ENCODE peak calls at places on chromosomes 16 and 17, in eight cellular contexts. W is SK-N-SH, J is heart left ventricle, C is ascending aorta, I is A549, V is adrenal gland, Z is Peyer's patch, X is Caco-2. M is an unnamed sample.

GRCh38 chr17:67059372-67059771 is 15.0 kb downstream of the CACNG1 start:
- DNase-seq in W (no peak), J (no peak), C (peak; percentile 34), I (no peak), V (peak; percentile 3), Z (no peak), X (no peak), M (no peak)

GRCh38 chr17:65078441-65079160 is 22.1 kb upstream of the GNA13 start:
- DNase-seq in W (no peak), J (no peak), C (no peak), I (no peak), V (no peak), Z (no peak), X (no peak), M (no peak)

GRCh38 chr17:49901460-49902331 is 53.8 kb upstream of the TAC4 start:
- DNase-seq in W (peak; percentile 79), J (no peak), C (no peak), I (no peak), V (no peak), Z (no peak), X (peak; percentile 92), M (no peak)

GRCh38 chr17:64262422-64263260 is at the start of gene TEX2:
- DNase-seq in W (peak; percentile 86), J (peak; percentile 75), C (peak; percentile 79), I (no peak), V (peak; percentile 68), Z (peak; percentile 78), X (peak; percentile 66), M (peak; percentile 62)

GRCh38 chr16:17773698-17774101 is 302.9 kb upstream of the XYLT1 start:
- DNase-seq in W (peak; percentile 62), J (no peak), C (no peak), I (no peak), V (peak; percentile 11), Z (no peak), X (no peak), M (no peak)

GRCh38 chr16:5296163-5296562 is 198.6 kb upstream of the EEF2KMT start:
- DNase-seq in W (no peak), J (no peak), C (no peak), I (no peak), V (no peak), Z (no peak), X (no peak), M (no peak)

GRCh38 chr17:29341726-29342125 is 47.8 kb upstream of the NUFIP2 start:
- DNase-seq in W (no peak), J (no peak), C (no peak), I (no peak), V (no peak), Z (no peak), X (no peak), M (no peak)

GRCh38 chr16:963913-964695 is 6.7 kb downstream of the LMF1 start:
- DNase-seq in W (no peak), J (no peak), C (no peak), I (no peak), V (no peak), Z (no peak), X (no peak), M (no peak)

GRCh38 chr17:71910002-71910401 is 210.8 kb upstream of the SOX9 start:
- DNase-seq in W (no peak), J (no peak), C (no peak), I (no peak), V (no peak), Z (no peak), X (no peak), M (no peak)

GRCh38 chr16:67206838-67207115 is 7.8 kb downstream of the ELMO3 start:
- DNase-seq in W (no peak), J (no peak), C (no peak), I (no peak), V (no peak), Z (no peak), X (no peak), M (no peak)

GRCh38 chr17:55155867-55156560 is 108.7 kb upstream of the HLF start:
- DNase-seq in W (no peak), J (no peak), C (no peak), I (no peak), V (no peak), Z (no peak), X (no peak), M (no peak)

GRCh38 chr17:63842173-63842539 is 329 bp downstream of the SMARCD2 start:
- DNase-seq in W (no peak), J (peak; percentile 53), C (peak; percentile 77), I (no peak), V (peak; percentile 36), Z (no peak), X (no peak), M (peak; percentile 77)

GRCh38 chr16:23676924-23677480 is 1.7 kb upstream of the PLK1 start:
- DNase-seq in W (no peak), J (no peak), C (no peak), I (no peak), V (no peak), Z (peak; percentile 49), X (no peak), M (no peak)

GRCh38 chr17:63698886-63699637 is 863 bp downstream of the LIMD2 start:
- DNase-seq in W (no peak), J (peak; percentile 68), C (peak; percentile 79), I (no peak), V (peak; percentile 46), Z (peak; percentile 95), X (no peak), M (peak; percentile 76)

DNA sequence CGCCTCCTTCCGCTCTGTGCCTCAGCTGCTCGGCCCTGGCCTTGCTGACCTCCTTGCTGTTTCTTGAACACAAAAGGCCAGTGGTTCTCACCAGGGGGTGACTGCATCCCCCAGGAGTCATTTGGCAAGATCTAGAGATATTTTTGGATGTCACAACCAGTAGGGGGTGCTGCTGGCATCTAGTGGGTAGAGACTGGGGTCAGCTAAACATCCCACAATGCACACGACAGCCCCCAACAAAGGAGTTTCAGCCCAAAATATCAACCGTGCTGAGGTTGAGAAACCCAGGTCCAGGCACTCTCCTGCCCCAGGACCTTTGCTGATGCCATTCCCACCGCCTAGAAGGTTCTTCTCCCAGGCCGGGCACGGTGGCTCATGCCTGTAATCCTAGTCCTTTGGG is 39.7 kb downstream of the ABCC6 start:
- DNase-seq in W (no peak), J (no peak), C (no peak), I (no peak), V (no peak), Z (no peak), X (no peak), M (no peak)
- TF ChIP-seq CTCF in W (peak; percentile 40), J (no peak), C (no peak), I (peak; percentile 26), V (no peak), Z (no peak), X (no peak), M (no peak)

DNA sequence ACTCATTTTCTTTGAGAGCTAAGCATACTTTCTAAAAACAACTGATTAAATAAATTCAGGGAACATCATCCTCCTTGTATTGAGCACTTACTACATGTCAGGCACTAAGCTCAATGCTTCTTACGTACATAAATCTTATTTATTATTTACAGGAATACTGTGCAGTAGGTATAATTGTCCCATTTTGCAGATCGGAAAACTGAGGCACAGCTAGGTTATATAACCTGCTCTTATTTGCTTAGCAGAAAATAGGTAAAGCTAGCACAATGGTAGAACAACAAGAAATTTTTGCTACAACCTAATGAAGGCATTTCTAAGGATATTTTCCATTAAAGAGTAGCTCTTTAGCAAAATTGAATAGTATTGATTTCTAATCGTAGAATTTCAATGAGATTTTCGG is 168.7 kb upstream of the KCNJ16 start:
- DNase-seq in W (no peak), J (no peak), C (no peak), I (no peak), V (no peak), Z (no peak), X (no peak), M (no peak)
- H3K9me3 ChIP-seq in W (no peaks in the 10 kb centered on the region), J (no peaks in the 10 kb centered on the region), C (no peaks in the 10 kb centered on the region), I (no peaks in the 10 kb centered on the region), V (no peaks in the 10 kb centered on the region), Z (no peaks in the 10 kb centered on the region), X (no peaks in the 10 kb centered on the region), M (no peaks in the 10 kb centered on the region)

DNA sequence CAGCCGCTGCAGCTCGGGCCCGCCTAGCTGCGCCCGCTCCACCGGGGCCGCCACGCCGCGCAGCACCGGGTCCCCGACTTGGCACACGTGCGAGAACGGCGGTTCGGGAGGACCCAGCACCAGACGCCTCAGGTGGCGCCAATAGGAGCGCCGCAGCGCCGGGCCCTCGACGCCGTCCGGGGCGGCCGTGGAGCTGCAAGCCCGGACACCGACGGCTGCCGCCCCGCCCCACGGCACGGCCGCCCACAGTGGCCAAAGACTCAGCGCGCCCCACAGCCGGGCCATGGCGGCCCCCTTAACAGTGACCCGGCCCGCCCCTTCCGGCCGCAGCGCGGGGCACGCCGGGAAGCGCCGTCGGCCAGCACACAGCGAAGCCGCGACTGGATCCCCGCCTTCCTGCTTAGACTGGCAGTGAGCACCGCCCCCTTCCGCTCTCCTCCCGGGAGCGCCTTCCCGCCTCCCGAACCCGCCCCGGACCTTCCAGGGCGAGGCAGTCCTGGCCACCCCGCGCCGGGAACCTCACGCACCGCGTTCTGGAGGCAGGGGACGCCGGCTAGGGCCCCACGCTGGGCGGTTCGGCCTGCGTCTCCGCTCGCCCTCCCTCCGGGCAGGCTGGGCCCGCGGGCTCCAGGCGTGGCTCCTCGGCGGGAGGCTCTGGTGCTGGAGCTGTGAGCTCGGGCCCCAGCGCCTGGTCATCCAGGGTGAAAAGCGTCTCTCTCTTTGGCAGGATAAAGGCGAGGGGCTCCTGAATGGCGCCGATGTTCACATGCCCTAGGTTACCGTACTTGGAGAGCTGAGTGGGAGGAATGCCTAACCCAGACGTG is at the start of gene PDF:
- DNase-seq in W (peak; percentile 98), J (peak; percentile 96), C (peak; percentile 96), I (peak; percentile 93), V (peak; percentile 95), Z (peak; percentile 97), X (peak; percentile 98), M (peak; percentile 96)
- TF ChIP-seq CTCF in W (no peak), J (no peak), C (no peak), I (no peak), V (no peak), Z (peak; percentile 13), X (no peak), M (no peak)

GRCh38 chr16:64724339-64724738 is 397.5 kb downstream of the CDH11 start:
- DNase-seq in W (no peak), J (no peak), C (no peak), I (no peak), V (no peak), Z (no peak), X (no peak), M (no peak)
- H3K9me3 ChIP-seq in W (no peaks in the 10 kb centered on the region), J (no peaks in the 10 kb centered on the region), C (no peaks in the 10 kb centered on the region), I (no peaks in the 10 kb centered on the region), V (no peaks in the 10 kb centered on the region), Z (no peaks in the 10 kb centered on the region), X (no peaks in the 10 kb centered on the region), M (no peaks in the 10 kb centered on the region)

GRCh38 chr16:49129935-49130334 is 151.7 kb downstream of the CBLN1 start:
- DNase-seq in W (no peak), J (peak; percentile 37), C (no peak), I (no peak), V (no peak), Z (no peak), X (no peak), M (no peak)

GRCh38 chr16:49127103-49127502 is 154.5 kb downstream of the CBLN1 start:
- DNase-seq in W (no peak), J (no peak), C (no peak), I (no peak), V (no peak), Z (no peak), X (peak; percentile 9), M (peak; percentile 19)

GRCh38 chr16:49130397-49130796 is 151.2 kb downstream of the CBLN1 start:
- DNase-seq in W (no peak), J (no peak), C (no peak), I (no peak), V (no peak), Z (no peak), X (no peak), M (no peak)

GRCh38 chr16:49128740-49129139 is 152.9 kb downstream of the CBLN1 start:
- DNase-seq in W (no peak), J (no peak), C (no peak), I (no peak), V (no peak), Z (no peak), X (no peak), M (no peak)
- TF ChIP-seq CTCF in W (no peak), J (no peak), C (no peak), I (no peak), V (no peak), Z (no peak), X (no peak), M (no peak)

M was measured in mucosa of descending colon.